ENCODE peak calls at places on chromosomes 5 and 9, in five cellular contexts. N is activated naive CD8-positive, alpha-beta T cell treated with anti-CD3 and anti-CD28 coated beads, Interleukin-2, amount 50 U/mL, for 24 hours; D is memory B cell; S is GM13976; A is stimulated activated naive CD8-positive, alpha-beta T cell treated with anti-CD3 and anti-CD28 coated beads, Interleukin-15, amount 100 ng/mL, for 72 hours. Z is an unnamed sample.
A peak's percentile ranks its signal among the peaks of the same experiment; 100 is the strongest.

GRCh38 chr5:39169081-39169480 is 50.3 kb downstream of the FYB1 start:
- DNase-seq in N (no peak), D (no peak), S (no peak), A (no peak), Z (no peak)

GRCh38 chr9:113738898-113739604 is 137.1 kb upstream of the ZNF618 start:
- DNase-seq in N (no peak), D (no peak), S (peak; percentile 13), A (peak; percentile 31), Z (no peak)

GRCh38 chr5:7762267-7762666 is 88.7 kb downstream of the CFAP90 start:
- DNase-seq in N (no peak), D (no peak), S (peak; percentile 37), A (no peak), Z (no peak)

GRCh38 chr9:134381671-134382505 is 55.6 kb downstream of the RXRA start:
- DNase-seq in N (peak; percentile 55), D (no peak), S (peak; percentile 71), A (peak; percentile 56), Z (no peak)

GRCh38 chr5:132480546-132481242 is 9.9 kb downstream of the IRF1 start:
- DNase-seq in N (no peak), D (no peak), S (no peak), A (no peak), Z (no peak)

GRCh38 chr5:31854181-31854624 is 215.3 kb downstream of the PDZD2 start:
- DNase-seq in N (peak; percentile 4), D (no peak), S (no peak), A (no peak), Z (peak; percentile 23)

GRCh38 chr5:124725040-124725434 is 21.4 kb downstream of the ZNF608 start:
- DNase-seq in N (no peak), D (no peak), S (no peak), A (no peak), Z (no peak)

GRCh38 chr5:84301535-84301934 is 83.1 kb downstream of the EDIL3 start:
- DNase-seq in N (no peak), D (no peak), S (no peak), A (no peak), Z (no peak)

GRCh38 chr5:164354138-164354751 is 848.8 kb downstream of the MAT2B start:
- DNase-seq in N (no peak), D (no peak), S (no peak), A (no peak), Z (no peak)

GRCh38 chr9:35811364-35812024 is 568 bp downstream of the SPAG8 start:
- DNase-seq in N (no peak), D (no peak), S (no peak), A (no peak), Z (peak; percentile 23)

GRCh38 chr5:119328753-119329602 is 26.8 kb upstream of the TNFAIP8 start:
- DNase-seq in N (peak; percentile 59), D (no peak), S (no peak), A (peak; percentile 58), Z (no peak)

GRCh38 chr5:174328626-174329299 is 283.3 kb downstream of the NSG2 start:
- DNase-seq in N (no peak), D (no peak), S (no peak), A (no peak), Z (no peak)

GRCh38 chr5:173495225-173495904 is 121.1 kb downstream of the BOD1 start:
- DNase-seq in N (no peak), D (no peak), S (no peak), A (no peak), Z (peak; percentile 60)

GRCh38 chr5:36370073-36370472 is 68.4 kb upstream of the RANBP3L start:
- DNase-seq in N (no peak), D (no peak), S (no peak), A (no peak), Z (no peak)

GRCh38 chr9:4299006-4299795 is 667 bp downstream of the GLIS3 start:
- DNase-seq in N (peak; percentile 18), D (peak; percentile 9), S (peak; percentile 51), A (peak; percentile 36), Z (peak; percentile 18)

GRCh38 chr9:109447329-109448076 is 50.6 kb downstream of the PTPN3 start:
- DNase-seq in N (peak; percentile 7), D (no peak), S (no peak), A (peak; percentile 14), Z (no peak)

GRCh38 chr5:175809531-175810121 is 61.8 kb upstream of the CPLX2 start:
- DNase-seq in N (no peak), D (no peak), S (no peak), A (no peak), Z (no peak)

GRCh38 chr5:15290953-15291352 is 209.0 kb upstream of the FBXL7 start:
- DNase-seq in N (no peak), D (no peak), S (no peak), A (no peak), Z (no peak)

GRCh38 chr9:27489087-27489876 is 34.8 kb upstream of the IFNK start:
- DNase-seq in N (no peak), D (no peak), S (peak; percentile 53), A (no peak), Z (no peak)

GRCh38 chr9:116499986-116500871 is 186.9 kb upstream of the TRIM32 start:
- DNase-seq in N (no peak), D (no peak), S (no peak), A (no peak), Z (no peak)

GRCh38 chr5:103228056-103228455 is 30.5 kb upstream of the MACIR start:
- DNase-seq in N (no peak), D (no peak), S (no peak), A (no peak), Z (no peak)

GRCh38 chr9:95605826-95606555 is 89.2 kb upstream of the PTCH1 start:
- DNase-seq in N (no peak), D (no peak), S (no peak), A (no peak), Z (no peak)